ENCODE peak calls at places on chromosomes 5 and 9, in eight cellular contexts. One of them, this sample, is unnamed.

GRCh38 chr5:71938886-71939285 is 168.4 kb upstream of the MAP1B start:
- DNase-seq in stimulated activated CD4-positive, alpha-beta T cell treated with anti-CD3 and anti-CD28 coated beads, Interleukin-1b, Interleukin-23, amount 100 ng/mL, for 1 hour: no peak
- DNase-seq in A172: peak; percentile 55
- DNase-seq in Right ventricle myocardium superior: peak; percentile 39
- DNase-seq in NCI-H1092 treated with DMSO at 0.1 percent for 48 hours: peak; percentile 19
- DNase-seq in iris pigment epithelial cell: no peak
- DNase-seq in SJCRH30: no peak
- DNase-seq in T-helper 2 cell: no peak
- DNase-seq in this sample: no peak

GRCh38 chr5:150993422-150993821 is 27.0 kb upstream of the GPX3 start:
- DNase-seq in stimulated activated CD4-positive, alpha-beta T cell treated with anti-CD3 and anti-CD28 coated beads, Interleukin-1b, Interleukin-23, amount 100 ng/mL, for 1 hour: no peak
- DNase-seq in A172: no peak
- DNase-seq in Right ventricle myocardium superior: no peak
- DNase-seq in NCI-H1092 treated with DMSO at 0.1 percent for 48 hours: no peak
- DNase-seq in iris pigment epithelial cell: no peak
- DNase-seq in SJCRH30: no peak
- DNase-seq in T-helper 2 cell: no peak
- DNase-seq in this sample: no peak

GRCh38 chr9:128001411-128002298 is 20.9 kb upstream of the EEIG1 start:
- DNase-seq in stimulated activated CD4-positive, alpha-beta T cell treated with anti-CD3 and anti-CD28 coated beads, Interleukin-1b, Interleukin-23, amount 100 ng/mL, for 1 hour: no peak
- DNase-seq in A172: peak; percentile 96
- DNase-seq in Right ventricle myocardium superior: no peak
- DNase-seq in NCI-H1092 treated with DMSO at 0.1 percent for 48 hours: no peak
- DNase-seq in iris pigment epithelial cell: peak; percentile 75
- DNase-seq in SJCRH30: peak; percentile 39
- DNase-seq in T-helper 2 cell: no peak
- DNase-seq in this sample: no peak

GRCh38 chr5:72784129-72784528 is 32.3 kb upstream of the TNPO1 start:
- DNase-seq in stimulated activated CD4-positive, alpha-beta T cell treated with anti-CD3 and anti-CD28 coated beads, Interleukin-1b, Interleukin-23, amount 100 ng/mL, for 1 hour: no peak
- DNase-seq in A172: no peak
- DNase-seq in Right ventricle myocardium superior: no peak
- DNase-seq in NCI-H1092 treated with DMSO at 0.1 percent for 48 hours: no peak
- DNase-seq in iris pigment epithelial cell: no peak
- DNase-seq in SJCRH30: no peak
- DNase-seq in T-helper 2 cell: no peak
- DNase-seq in this sample: no peak

GRCh38 chr5:82620957-82621600 is 342.9 kb upstream of the RPS23 start:
- DNase-seq in stimulated activated CD4-positive, alpha-beta T cell treated with anti-CD3 and anti-CD28 coated beads, Interleukin-1b, Interleukin-23, amount 100 ng/mL, for 1 hour: no peak
- DNase-seq in A172: no peak
- DNase-seq in Right ventricle myocardium superior: no peak
- DNase-seq in NCI-H1092 treated with DMSO at 0.1 percent for 48 hours: no peak
- DNase-seq in iris pigment epithelial cell: peak; percentile 23
- DNase-seq in SJCRH30: peak; percentile 17
- DNase-seq in T-helper 2 cell: no peak
- DNase-seq in this sample: no peak

GRCh38 chr9:2411459-2412215 is 209.9 kb upstream of the VLDLR start:
- DNase-seq in stimulated activated CD4-positive, alpha-beta T cell treated with anti-CD3 and anti-CD28 coated beads, Interleukin-1b, Interleukin-23, amount 100 ng/mL, for 1 hour: no peak
- DNase-seq in A172: peak; percentile 68
- DNase-seq in Right ventricle myocardium superior: no peak
- DNase-seq in NCI-H1092 treated with DMSO at 0.1 percent for 48 hours: no peak
- DNase-seq in iris pigment epithelial cell: peak; percentile 90
- DNase-seq in SJCRH30: no peak
- DNase-seq in T-helper 2 cell: no peak
- DNase-seq in this sample: no peak

GRCh38 chr5:1034421-1034905 is 25.9 kb downstream of the NKD2 start:
- DNase-seq in stimulated activated CD4-positive, alpha-beta T cell treated with anti-CD3 and anti-CD28 coated beads, Interleukin-1b, Interleukin-23, amount 100 ng/mL, for 1 hour: no peak
- DNase-seq in A172: no peak
- DNase-seq in Right ventricle myocardium superior: peak; percentile 33
- DNase-seq in NCI-H1092 treated with DMSO at 0.1 percent for 48 hours: no peak
- DNase-seq in iris pigment epithelial cell: no peak
- DNase-seq in SJCRH30: no peak
- DNase-seq in T-helper 2 cell: peak; percentile 6
- DNase-seq in this sample: no peak

GRCh38 chr5:88377240-88377639 is 108.6 kb upstream of the TMEM161B start:
- DNase-seq in stimulated activated CD4-positive, alpha-beta T cell treated with anti-CD3 and anti-CD28 coated beads, Interleukin-1b, Interleukin-23, amount 100 ng/mL, for 1 hour: no peak
- DNase-seq in A172: no peak
- DNase-seq in Right ventricle myocardium superior: no peak
- DNase-seq in NCI-H1092 treated with DMSO at 0.1 percent for 48 hours: no peak
- DNase-seq in iris pigment epithelial cell: no peak
- DNase-seq in SJCRH30: no peak
- DNase-seq in T-helper 2 cell: no peak
- DNase-seq in this sample: no peak

GRCh38 chr5:105978011-105978410 is 1692.7 kb downstream of the EFNA5 start:
- DNase-seq in stimulated activated CD4-positive, alpha-beta T cell treated with anti-CD3 and anti-CD28 coated beads, Interleukin-1b, Interleukin-23, amount 100 ng/mL, for 1 hour: no peak
- DNase-seq in A172: no peak
- DNase-seq in Right ventricle myocardium superior: no peak
- DNase-seq in NCI-H1092 treated with DMSO at 0.1 percent for 48 hours: no peak
- DNase-seq in iris pigment epithelial cell: no peak
- DNase-seq in SJCRH30: no peak
- DNase-seq in T-helper 2 cell: no peak
- DNase-seq in this sample: no peak

GRCh38 chr5:143527808-143528207 is 124.3 kb upstream of the NR3C1 start:
- DNase-seq in stimulated activated CD4-positive, alpha-beta T cell treated with anti-CD3 and anti-CD28 coated beads, Interleukin-1b, Interleukin-23, amount 100 ng/mL, for 1 hour: no peak
- DNase-seq in A172: peak; percentile 23
- DNase-seq in Right ventricle myocardium superior: no peak
- DNase-seq in NCI-H1092 treated with DMSO at 0.1 percent for 48 hours: no peak
- DNase-seq in iris pigment epithelial cell: peak; percentile 59
- DNase-seq in SJCRH30: no peak
- DNase-seq in T-helper 2 cell: no peak
- DNase-seq in this sample: no peak

GRCh38 chr5:151020304-151021031 is at the start of gene GPX3:
- DNase-seq in stimulated activated CD4-positive, alpha-beta T cell treated with anti-CD3 and anti-CD28 coated beads, Interleukin-1b, Interleukin-23, amount 100 ng/mL, for 1 hour: no peak
- DNase-seq in A172: no peak
- DNase-seq in Right ventricle myocardium superior: peak; percentile 97
- DNase-seq in NCI-H1092 treated with DMSO at 0.1 percent for 48 hours: peak; percentile 21
- DNase-seq in iris pigment epithelial cell: peak; percentile 54
- DNase-seq in SJCRH30: peak; percentile 74
- DNase-seq in T-helper 2 cell: no peak
- DNase-seq in this sample: no peak

GRCh38 chr5:139678751-139679750 is 30.9 kb downstream of the CXXC5 start:
- DNase-seq in stimulated activated CD4-positive, alpha-beta T cell treated with anti-CD3 and anti-CD28 coated beads, Interleukin-1b, Interleukin-23, amount 100 ng/mL, for 1 hour: no peak
- DNase-seq in A172: no peak
- DNase-seq in Right ventricle myocardium superior: no peak
- DNase-seq in NCI-H1092 treated with DMSO at 0.1 percent for 48 hours: no peak
- DNase-seq in iris pigment epithelial cell: no peak
- DNase-seq in SJCRH30: peak; percentile 48
- DNase-seq in T-helper 2 cell: no peak
- DNase-seq in this sample: no peak

GRCh38 chr9:90939367-90939766 is 137.7 kb downstream of the SYK start:
- DNase-seq in stimulated activated CD4-positive, alpha-beta T cell treated with anti-CD3 and anti-CD28 coated beads, Interleukin-1b, Interleukin-23, amount 100 ng/mL, for 1 hour: no peak
- DNase-seq in A172: no peak
- DNase-seq in Right ventricle myocardium superior: no peak
- DNase-seq in NCI-H1092 treated with DMSO at 0.1 percent for 48 hours: peak; percentile 71
- DNase-seq in iris pigment epithelial cell: no peak
- DNase-seq in SJCRH30: no peak
- DNase-seq in T-helper 2 cell: no peak
- DNase-seq in this sample: no peak

GRCh38 chr5:141680178-141680577 is 1.9 kb downstream of the ARAP3 start:
- DNase-seq in stimulated activated CD4-positive, alpha-beta T cell treated with anti-CD3 and anti-CD28 coated beads, Interleukin-1b, Interleukin-23, amount 100 ng/mL, for 1 hour: no peak
- DNase-seq in A172: no peak
- DNase-seq in Right ventricle myocardium superior: no peak
- DNase-seq in NCI-H1092 treated with DMSO at 0.1 percent for 48 hours: no peak
- DNase-seq in iris pigment epithelial cell: no peak
- DNase-seq in SJCRH30: no peak
- DNase-seq in T-helper 2 cell: no peak
- DNase-seq in this sample: no peak

GRCh38 chr5:28710360-28710759 is 1672.0 kb upstream of the CDH9 start:
- DNase-seq in stimulated activated CD4-positive, alpha-beta T cell treated with anti-CD3 and anti-CD28 coated beads, Interleukin-1b, Interleukin-23, amount 100 ng/mL, for 1 hour: no peak
- DNase-seq in A172: peak; percentile 2
- DNase-seq in Right ventricle myocardium superior: no peak
- DNase-seq in NCI-H1092 treated with DMSO at 0.1 percent for 48 hours: no peak
- DNase-seq in iris pigment epithelial cell: no peak
- DNase-seq in SJCRH30: no peak
- DNase-seq in T-helper 2 cell: no peak
- DNase-seq in this sample: no peak

GRCh38 chr9:111805841-111806241 is 11.1 kb upstream of the SHOC1 start:
- DNase-seq in stimulated activated CD4-positive, alpha-beta T cell treated with anti-CD3 and anti-CD28 coated beads, Interleukin-1b, Interleukin-23, amount 100 ng/mL, for 1 hour: no peak
- DNase-seq in A172: peak; percentile 60
- DNase-seq in Right ventricle myocardium superior: no peak
- DNase-seq in NCI-H1092 treated with DMSO at 0.1 percent for 48 hours: no peak
- DNase-seq in iris pigment epithelial cell: peak; percentile 89
- DNase-seq in SJCRH30: no peak
- DNase-seq in T-helper 2 cell: no peak
- DNase-seq in this sample: no peak

This sample was measured in effector CD8-positive, alpha-beta T cell.